ENCODE peak calls at places on chromosomes 1 and 21, in eight cellular contexts. One of them, this sample, is unnamed.

GRCh38 chr1:24786191-24786590 is 40.9 kb downstream of the CLIC4 start:
- DNase-seq in keratinocyte: no peak
- DNase-seq in left lung: no peak
- DNase-seq in A673: no peak
- DNase-seq in cardiac fibroblast: peak
- DNase-seq in LoVo: no peak
- DNase-seq in NB4: peak
- DNase-seq in stimulated activated CD4-positive, alpha-beta T cell treated with anti-CD3 and anti-CD28 coated beads, Interleukin-15, amount 100 ng/mL, for 24 hours: no peak
- DNase-seq in this sample: no peak

GRCh38 chr1:111745670-111746613 is 6.7 kb upstream of the INKA2 start:
- DNase-seq in keratinocyte: no peak
- DNase-seq in left lung: no peak
- DNase-seq in A673: no peak
- DNase-seq in cardiac fibroblast: no peak
- DNase-seq in LoVo: no peak
- DNase-seq in NB4: no peak
- DNase-seq in stimulated activated CD4-positive, alpha-beta T cell treated with anti-CD3 and anti-CD28 coated beads, Interleukin-15, amount 100 ng/mL, for 24 hours: no peak
- DNase-seq in this sample: no peak

GRCh38 chr1:61013953-61014667 is 68.3 kb upstream of the NFIA start:
- DNase-seq in keratinocyte: no peak
- DNase-seq in left lung: no peak
- DNase-seq in A673: no peak
- DNase-seq in cardiac fibroblast: no peak
- DNase-seq in LoVo: no peak
- DNase-seq in NB4: no peak
- DNase-seq in stimulated activated CD4-positive, alpha-beta T cell treated with anti-CD3 and anti-CD28 coated beads, Interleukin-15, amount 100 ng/mL, for 24 hours: no peak
- DNase-seq in this sample: no peak

GRCh38 chr1:67142931-67143330 is 8.2 kb upstream of the C1orf141 start:
- DNase-seq in keratinocyte: no peak
- DNase-seq in left lung: no peak
- DNase-seq in A673: no peak
- DNase-seq in cardiac fibroblast: no peak
- DNase-seq in LoVo: no peak
- DNase-seq in NB4: no peak
- DNase-seq in stimulated activated CD4-positive, alpha-beta T cell treated with anti-CD3 and anti-CD28 coated beads, Interleukin-15, amount 100 ng/mL, for 24 hours: no peak
- DNase-seq in this sample: no peak

GRCh38 chr1:205597691-205598314 is 34.0 kb downstream of the ELK4 start:
- DNase-seq in keratinocyte: no peak
- DNase-seq in left lung: no peak
- DNase-seq in A673: no peak
- DNase-seq in cardiac fibroblast: no peak
- DNase-seq in LoVo: no peak
- DNase-seq in NB4: no peak
- DNase-seq in stimulated activated CD4-positive, alpha-beta T cell treated with anti-CD3 and anti-CD28 coated beads, Interleukin-15, amount 100 ng/mL, for 24 hours: no peak
- DNase-seq in this sample: no peak

GRCh38 chr1:198542632-198543031 is 2.2 kb upstream of the ATP6V1G3 start:
- DNase-seq in keratinocyte: no peak
- DNase-seq in left lung: no peak
- DNase-seq in A673: no peak
- DNase-seq in cardiac fibroblast: no peak
- DNase-seq in LoVo: no peak
- DNase-seq in NB4: no peak
- DNase-seq in stimulated activated CD4-positive, alpha-beta T cell treated with anti-CD3 and anti-CD28 coated beads, Interleukin-15, amount 100 ng/mL, for 24 hours: no peak
- DNase-seq in this sample: no peak

GRCh38 chr1:94621802-94622201 is 80.2 kb upstream of the F3 start:
- DNase-seq in keratinocyte: no peak
- DNase-seq in left lung: no peak
- DNase-seq in A673: no peak
- DNase-seq in cardiac fibroblast: no peak
- DNase-seq in LoVo: no peak
- DNase-seq in NB4: no peak
- DNase-seq in stimulated activated CD4-positive, alpha-beta T cell treated with anti-CD3 and anti-CD28 coated beads, Interleukin-15, amount 100 ng/mL, for 24 hours: no peak
- DNase-seq in this sample: no peak

GRCh38 chr1:92480813-92481597 is 5.7 kb downstream of the GFI1 start:
- DNase-seq in keratinocyte: no peak
- DNase-seq in left lung: peak
- DNase-seq in A673: no peak
- DNase-seq in cardiac fibroblast: no peak
- DNase-seq in LoVo: no peak
- DNase-seq in NB4: peak
- DNase-seq in stimulated activated CD4-positive, alpha-beta T cell treated with anti-CD3 and anti-CD28 coated beads, Interleukin-15, amount 100 ng/mL, for 24 hours: no peak
- DNase-seq in this sample: no peak

GRCh38 chr21:34514576-34515135 is 2.6 kb upstream of the KCNE1 start:
- DNase-seq in keratinocyte: no peak
- DNase-seq in left lung: no peak
- DNase-seq in A673: no peak
- DNase-seq in cardiac fibroblast: no peak
- DNase-seq in LoVo: no peak
- DNase-seq in NB4: no peak
- DNase-seq in stimulated activated CD4-positive, alpha-beta T cell treated with anti-CD3 and anti-CD28 coated beads, Interleukin-15, amount 100 ng/mL, for 24 hours: no peak
- DNase-seq in this sample: no peak

GRCh38 chr1:915295-916172 is 8.2 kb upstream of the SAMD11 start:
- DNase-seq in keratinocyte: no peak
- DNase-seq in left lung: peak
- DNase-seq in A673: no peak
- DNase-seq in cardiac fibroblast: no peak
- DNase-seq in LoVo: no peak
- DNase-seq in NB4: no peak
- DNase-seq in stimulated activated CD4-positive, alpha-beta T cell treated with anti-CD3 and anti-CD28 coated beads, Interleukin-15, amount 100 ng/mL, for 24 hours: no peak
- DNase-seq in this sample: no peak

GRCh38 chr1:118984086-118984989 is 3.8 kb downstream of the TBX15 start:
- DNase-seq in keratinocyte: no peak
- DNase-seq in left lung: no peak
- DNase-seq in A673: no peak
- DNase-seq in cardiac fibroblast: no peak
- DNase-seq in LoVo: no peak
- DNase-seq in NB4: no peak
- DNase-seq in stimulated activated CD4-positive, alpha-beta T cell treated with anti-CD3 and anti-CD28 coated beads, Interleukin-15, amount 100 ng/mL, for 24 hours: peak
- DNase-seq in this sample: no peak

GRCh38 chr1:225926551-225927113 is 2.6 kb upstream of the PYCR2 start:
- DNase-seq in keratinocyte: no peak
- DNase-seq in left lung: no peak
- DNase-seq in A673: no peak
- DNase-seq in cardiac fibroblast: peak
- DNase-seq in LoVo: no peak
- DNase-seq in NB4: peak
- DNase-seq in stimulated activated CD4-positive, alpha-beta T cell treated with anti-CD3 and anti-CD28 coated beads, Interleukin-15, amount 100 ng/mL, for 24 hours: no peak
- DNase-seq in this sample: no peak

GRCh38 chr1:67264152-67264551 is 43.5 kb upstream of the IL12RB2 start:
- DNase-seq in keratinocyte: no peak
- DNase-seq in left lung: no peak
- DNase-seq in A673: peak
- DNase-seq in cardiac fibroblast: no peak
- DNase-seq in LoVo: no peak
- DNase-seq in NB4: no peak
- DNase-seq in stimulated activated CD4-positive, alpha-beta T cell treated with anti-CD3 and anti-CD28 coated beads, Interleukin-15, amount 100 ng/mL, for 24 hours: no peak
- DNase-seq in this sample: no peak

GRCh38 chr1:200374569-200375312 is 35.1 kb downstream of the ZNF281 start:
- DNase-seq in keratinocyte: no peak
- DNase-seq in left lung: no peak
- DNase-seq in A673: no peak
- DNase-seq in cardiac fibroblast: no peak
- DNase-seq in LoVo: no peak
- DNase-seq in NB4: no peak
- DNase-seq in stimulated activated CD4-positive, alpha-beta T cell treated with anti-CD3 and anti-CD28 coated beads, Interleukin-15, amount 100 ng/mL, for 24 hours: no peak
- DNase-seq in this sample: no peak

GRCh38 chr1:114505148-114505561 is 5.8 kb downstream of the TRIM33 start:
- DNase-seq in keratinocyte: no peak
- DNase-seq in left lung: no peak
- DNase-seq in A673: no peak
- DNase-seq in cardiac fibroblast: no peak
- DNase-seq in LoVo: no peak
- DNase-seq in NB4: peak
- DNase-seq in stimulated activated CD4-positive, alpha-beta T cell treated with anti-CD3 and anti-CD28 coated beads, Interleukin-15, amount 100 ng/mL, for 24 hours: no peak
- DNase-seq in this sample: no peak

GRCh38 chr1:76147917-76148316 is 73.4 kb downstream of the ST6GALNAC3 start:
- DNase-seq in keratinocyte: no peak
- DNase-seq in left lung: no peak
- DNase-seq in A673: no peak
- DNase-seq in cardiac fibroblast: no peak
- DNase-seq in LoVo: no peak
- DNase-seq in NB4: no peak
- DNase-seq in stimulated activated CD4-positive, alpha-beta T cell treated with anti-CD3 and anti-CD28 coated beads, Interleukin-15, amount 100 ng/mL, for 24 hours: no peak
- DNase-seq in this sample: no peak

GRCh38 chr1:36609241-36610027 is 126.7 kb upstream of the CSF3R start:
- DNase-seq in keratinocyte: peak
- DNase-seq in left lung: no peak
- DNase-seq in A673: peak
- DNase-seq in cardiac fibroblast: peak
- DNase-seq in LoVo: peak
- DNase-seq in NB4: peak
- DNase-seq in stimulated activated CD4-positive, alpha-beta T cell treated with anti-CD3 and anti-CD28 coated beads, Interleukin-15, amount 100 ng/mL, for 24 hours: peak
- DNase-seq in this sample: peak

GRCh38 chr1:167676205-167676915 is 45.4 kb upstream of the MPZL1 start:
- DNase-seq in keratinocyte: no peak
- DNase-seq in left lung: no peak
- DNase-seq in A673: no peak
- DNase-seq in cardiac fibroblast: no peak
- DNase-seq in LoVo: no peak
- DNase-seq in NB4: no peak
- DNase-seq in stimulated activated CD4-positive, alpha-beta T cell treated with anti-CD3 and anti-CD28 coated beads, Interleukin-15, amount 100 ng/mL, for 24 hours: no peak
- DNase-seq in this sample: no peak

GRCh38 chr21:16159971-16160350 is 430.2 kb downstream of the USP25 start:
- DNase-seq in keratinocyte: no peak
- DNase-seq in left lung: no peak
- DNase-seq in A673: no peak
- DNase-seq in cardiac fibroblast: no peak
- DNase-seq in LoVo: no peak
- DNase-seq in NB4: no peak
- DNase-seq in stimulated activated CD4-positive, alpha-beta T cell treated with anti-CD3 and anti-CD28 coated beads, Interleukin-15, amount 100 ng/mL, for 24 hours: no peak
- DNase-seq in this sample: no peak

GRCh38 chr1:234573711-234574299 is 36.2 kb downstream of the IRF2BP2 start:
- DNase-seq in keratinocyte: no peak
- DNase-seq in left lung: no peak
- DNase-seq in A673: no peak
- DNase-seq in cardiac fibroblast: peak
- DNase-seq in LoVo: no peak
- DNase-seq in NB4: peak
- DNase-seq in stimulated activated CD4-positive, alpha-beta T cell treated with anti-CD3 and anti-CD28 coated beads, Interleukin-15, amount 100 ng/mL, for 24 hours: no peak
- DNase-seq in this sample: no peak

GRCh38 chr21:35764077-35764476 is 296.2 kb downstream of the SETD4 start:
- DNase-seq in keratinocyte: no peak
- DNase-seq in left lung: no peak
- DNase-seq in A673: no peak
- DNase-seq in cardiac fibroblast: no peak
- DNase-seq in LoVo: no peak
- DNase-seq in NB4: no peak
- DNase-seq in stimulated activated CD4-positive, alpha-beta T cell treated with anti-CD3 and anti-CD28 coated beads, Interleukin-15, amount 100 ng/mL, for 24 hours: no peak
- DNase-seq in this sample: no peak

GRCh38 chr1:219163401-219163954 is 10.2 kb upstream of the LYPLAL1 start:
- DNase-seq in keratinocyte: no peak
- DNase-seq in left lung: no peak
- DNase-seq in A673: no peak
- DNase-seq in cardiac fibroblast: no peak
- DNase-seq in LoVo: no peak
- DNase-seq in NB4: no peak
- DNase-seq in stimulated activated CD4-positive, alpha-beta T cell treated with anti-CD3 and anti-CD28 coated beads, Interleukin-15, amount 100 ng/mL, for 24 hours: no peak
- DNase-seq in this sample: no peak